ENCODE peak calls at places on chromosome 15, in seven cellular contexts. M is A549, G is A673, N is NB4, A is left ventricle myocardium inferior, I is GM20000, Z is fibroblast of pulmonary artery. J is an unnamed sample.

GRCh38 chr15:57573151-57573550 is 18.6 kb upstream of the MYZAP start:
- DNase-seq in Z (no peak), G (no peak), A (no peak), N (no peak), I (no peak), M (no peak), J (peak)

GRCh38 chr15:72229076-72229946 is 1.7 kb downstream of the PKM start:
- DNase-seq in I (peak), G (peak), N (peak), Z (peak), A (peak), M (no peak), J (peak)

GRCh38 chr15:70098461-70099166 is 897 bp upstream of the TLE3 start:
- DNase-seq in N (peak), A (peak), I (no peak), M (peak), Z (peak), G (peak), J (peak)

GRCh38 chr15:27730878-27731277 is 368.2 kb downstream of the OCA2 start:
- DNase-seq in G (no peak), M (no peak), A (no peak), N (no peak), I (no peak), Z (no peak), J (no peak)

GRCh38 chr15:79122391-79122790 is 31.8 kb upstream of the RASGRF1 start:
- DNase-seq in M (no peak), G (no peak), N (no peak), A (no peak), Z (no peak), I (no peak), J (no peak)

GRCh38 chr15:80866936-80867335 is 87.8 kb downstream of the CEMIP start:
- DNase-seq in Z (no peak), I (no peak), N (no peak), M (no peak), A (no peak), G (no peak), J (no peak)

GRCh38 chr15:49273734-49274318 is 103.8 kb downstream of the GALK2 start:
- DNase-seq in M (no peak), G (no peak), Z (no peak), I (no peak), A (no peak), N (no peak), J (no peak)

GRCh38 chr15:34023932-34024331 is 15.1 kb downstream of the AVEN start:
- DNase-seq in I (no peak), N (no peak), Z (peak), A (no peak), M (no peak), G (no peak), J (no peak)

GRCh38 chr15:60835974-60836373 is 357.0 kb upstream of the ICE2 start:
- DNase-seq in A (no peak), N (no peak), I (no peak), G (no peak), M (no peak), Z (no peak), J (no peak)

GRCh38 chr15:91537868-91538267 is 315.6 kb upstream of the SLCO3A1 start:
- DNase-seq in Z (no peak), I (no peak), M (no peak), A (no peak), N (no peak), G (no peak), J (no peak)

GRCh38 chr15:53811530-53811929 is 52.1 kb upstream of the WDR72 start:
- DNase-seq in M (no peak), A (no peak), N (peak), G (peak), Z (peak), I (no peak), J (no peak)

GRCh38 chr15:71425388-71425787 is 310.1 kb downstream of the THSD4 start:
- DNase-seq in Z (no peak), M (no peak), A (no peak), I (no peak), N (no peak), G (no peak), J (no peak)

GRCh38 chr15:83486363-83486762 is 39.2 kb downstream of the SH3GL3 start:
- DNase-seq in M (no peak), I (no peak), A (no peak), G (no peak), Z (no peak), N (no peak), J (no peak)

GRCh38 chr15:83489690-83490089 is 42.5 kb downstream of the SH3GL3 start:
- DNase-seq in A (no peak), Z (no peak), N (no peak), G (no peak), M (no peak), I (no peak), J (no peak)

GRCh38 chr15:83483612-83484011 is 36.5 kb downstream of the SH3GL3 start:
- DNase-seq in N (no peak), I (no peak), G (no peak), A (no peak), M (no peak), Z (no peak), J (no peak)

GRCh38 chr15:83491486-83491885 is 44.3 kb downstream of the SH3GL3 start:
- DNase-seq in G (no peak), I (no peak), A (no peak), M (no peak), Z (no peak), N (no peak), J (no peak)

DNA sequence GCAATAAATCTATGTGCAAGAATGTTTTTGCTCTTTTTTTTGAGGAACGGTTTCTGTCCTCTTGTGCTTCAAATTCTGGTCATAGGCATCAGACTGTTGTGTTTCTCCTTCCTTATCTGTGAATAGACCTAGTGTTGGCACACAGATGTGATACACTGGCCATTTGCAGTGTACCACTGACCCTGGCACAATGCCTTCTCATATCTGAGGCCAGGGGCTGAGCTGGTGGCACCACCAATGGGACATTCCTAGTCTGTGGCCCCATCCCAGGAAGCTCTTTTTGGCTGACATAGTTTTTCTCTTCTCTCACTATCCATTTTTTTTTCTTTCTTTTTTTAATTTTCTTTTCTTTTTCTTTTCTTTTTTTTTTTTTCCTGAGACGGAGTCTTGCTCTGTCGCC is 40.4 kb downstream of the SH3GL3 start:
- DNase-seq in A (no peak), Z (no peak), G (no peak), I (no peak), M (no peak), N (no peak), J (no peak)
- TF ChIP-seq CTCF in A (no peak), Z (no peak), G (no peak), I (no peak), M (no peak), N (no peak), J (no peak)

DNA sequence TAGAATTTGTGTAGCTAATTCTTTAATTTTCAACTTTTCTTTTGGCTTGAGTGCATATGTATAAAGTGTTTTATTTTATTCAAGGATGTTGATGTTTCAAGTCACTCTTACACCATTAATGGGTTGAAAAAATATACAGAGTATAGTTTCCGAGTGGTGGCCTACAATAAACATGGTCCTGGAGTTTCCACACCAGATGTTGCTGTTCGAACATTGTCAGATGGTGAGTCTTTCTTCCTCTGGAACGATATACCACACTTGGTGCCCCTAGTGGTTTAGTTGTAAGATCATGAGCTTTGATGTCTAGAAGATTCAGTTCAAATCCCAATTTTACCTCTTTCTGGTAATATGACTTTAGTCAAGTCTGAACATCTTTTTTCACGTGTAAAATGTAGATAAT is 119.3 kb downstream of the HCN4 start:
- DNase-seq in M (no peak), I (no peak), N (no peak), Z (no peak), A (no peak), G (no peak), J (no peak)
- TF ChIP-seq CTCF in M (no peak), I (no peak), N (no peak), Z (no peak), A (no peak), G (no peak), J (no peak)

DNA sequence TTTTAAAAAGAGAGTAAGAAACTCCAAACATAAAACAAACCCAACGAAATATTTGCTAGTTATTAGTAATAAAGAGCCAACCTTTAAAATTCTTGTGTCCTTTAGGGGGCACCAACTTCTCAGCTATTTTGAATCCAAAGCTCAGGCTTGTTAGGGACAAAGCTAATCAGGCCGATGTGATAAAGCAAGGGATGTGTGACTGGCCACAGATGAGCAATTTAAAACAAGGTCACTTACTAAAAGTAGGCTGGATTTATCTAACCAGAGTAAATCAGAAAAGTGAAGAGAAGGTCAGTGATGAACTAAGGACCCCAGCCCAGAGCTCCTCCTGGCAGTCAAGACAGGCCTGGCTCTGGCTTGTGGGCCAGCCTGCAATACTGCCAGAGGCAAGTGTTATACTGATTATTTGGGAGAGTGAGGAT is 108.5 kb downstream of the CYP19A1 start:
- DNase-seq in G (peak), M (peak), I (peak), Z (peak), N (peak), A (no peak), J (no peak)
- TF ChIP-seq CTCF in G (peak), M (peak), I (peak), Z (peak), N (no peak), A (peak), J (peak)

GRCh38 chr15:40454904-40455391 is 14.2 kb downstream of the BAHD1 start:
- DNase-seq in N (peak), G (no peak), A (no peak), I (no peak), M (no peak), Z (peak), J (peak)
- TF ChIP-seq CTCF in N (no peak), G (no peak), A (no peak), I (no peak), M (no peak), Z (no peak), J (no peak)

GRCh38 chr15:29600262-29600661 is 222.0 kb downstream of the TJP1 start:
- DNase-seq in I (no peak), N (no peak), M (no peak), Z (no peak), A (no peak), G (no peak), J (no peak)

GRCh38 chr15:29601811-29602210 is 220.5 kb downstream of the TJP1 start:
- DNase-seq in I (no peak), A (no peak), N (no peak), M (no peak), Z (no peak), G (no peak), J (no peak)

GRCh38 chr15:29593086-29593485 is 229.2 kb downstream of the TJP1 start:
- DNase-seq in M (no peak), G (no peak), Z (no peak), N (no peak), A (no peak), I (no peak), J (no peak)

GRCh38 chr15:29593629-29594028 is 228.6 kb downstream of the TJP1 start:
- DNase-seq in I (no peak), G (no peak), N (no peak), M (no peak), A (no peak), Z (no peak), J (no peak)

DNA sequence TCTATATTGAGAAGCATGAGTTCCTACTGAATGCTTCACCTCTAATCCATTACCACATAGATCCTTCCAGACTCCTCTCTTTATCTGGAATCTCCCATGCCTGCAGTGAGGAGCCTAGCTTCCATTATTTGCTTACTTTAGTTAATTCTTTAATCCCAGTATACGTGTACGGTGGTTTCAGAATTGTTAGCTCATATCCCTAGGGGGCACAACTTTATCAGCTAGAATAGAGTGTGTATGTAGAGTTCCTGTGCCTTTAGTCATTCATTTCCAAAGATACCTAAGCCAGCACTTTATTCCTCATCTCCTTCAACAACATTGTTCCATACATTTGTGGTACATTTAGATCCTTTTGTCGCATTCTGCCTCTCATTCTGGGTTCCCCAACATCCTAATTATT is 226.0 kb downstream of the TJP1 start:
- DNase-seq in A (no peak), N (no peak), G (no peak), M (no peak), Z (peak), I (no peak), J (no peak)
- TF ChIP-seq CTCF in A (no peak), N (no peak), G (peak), M (no peak), Z (peak), I (no peak), J (peak)

GRCh38 chr15:52765779-52766178 is 24.4 kb downstream of the ONECUT1 start:
- DNase-seq in M (no peak), A (no peak), I (no peak), N (no peak), G (no peak), Z (peak), J (no peak)
- TF ChIP-seq CTCF in M (peak), A (peak), I (no peak), N (peak), G (no peak), Z (peak), J (peak)

GRCh38 chr15:47945869-47946666 is 174.7 kb upstream of the SLC24A5 start:
- DNase-seq in A (no peak), M (no peak), Z (no peak), N (no peak), G (peak), I (no peak), J (no peak)

GRCh38 chr15:47950447-47950846 is 170.3 kb upstream of the SLC24A5 start:
- DNase-seq in G (no peak), I (no peak), N (no peak), A (no peak), Z (no peak), M (no peak), J (peak)

GRCh38 chr15:47949815-47950214 is 171.0 kb upstream of the SLC24A5 start:
- DNase-seq in N (no peak), I (no peak), Z (no peak), M (no peak), G (peak), A (no peak), J (no peak)

GRCh38 chr15:47944911-47945310 is 175.9 kb upstream of the SLC24A5 start:
- DNase-seq in N (no peak), M (no peak), Z (no peak), I (no peak), G (no peak), A (no peak), J (no peak)
- TF ChIP-seq CTCF in N (no peak), M (no peak), Z (no peak), I (no peak), G (peak), A (no peak), J (no peak)

GRCh38 chr15:31302778-31303433 is 23.7 kb upstream of the KLF13 start:
- DNase-seq in M (no peak), I (peak), A (no peak), G (no peak), N (no peak), Z (no peak), J (peak)
- TF ChIP-seq CTCF in M (no peak), I (peak), A (peak), G (peak), N (peak), Z (no peak), J (no peak)

GRCh38 chr15:68430471-68431036 is 1.4 kb downstream of the ITGA11 start:
- DNase-seq in I (no peak), Z (no peak), M (no peak), G (no peak), A (no peak), N (no peak), J (no peak)
- TF ChIP-seq CTCF in I (no peak), Z (no peak), M (no peak), G (no peak), A (no peak), N (no peak), J (peak)

GRCh38 chr15:83886321-83886720 is 232.4 kb downstream of the ADAMTSL3 start:
- DNase-seq in G (no peak), M (no peak), I (no peak), A (no peak), Z (no peak), N (no peak), J (no peak)
- TF ChIP-seq CTCF in G (no peak), M (no peak), I (no peak), A (no peak), Z (no peak), N (no peak), J (no peak)